ENCODE peak calls at places on chromosomes 16 and 17, in six cellular contexts. M is prostate gland, A is transverse colon, D is stomach, Z is suprapubic skin, X is body of pancreas. W is an unnamed sample. For H3K4me1, the result is how much of the 10 kb centered on the place peaks cover.

GRCh38 chr16:72905581-72905980 is 142.3 kb downstream of the ZFHX3 start:
- DNase-seq in D (no peak), Z (no peak), M (no peak), X (no peak), A (no peak), W (no peak)

GRCh38 chr17:2094891-2095535 is 40.1 kb downstream of the HIC1 start:
- DNase-seq in D (peak), A (peak), M (peak), Z (peak), X (peak), W (peak)

GRCh38 chr16:13936596-13937081 is 16.7 kb downstream of the ERCC4 start:
- DNase-seq in D (no peak), A (no peak), X (peak), Z (no peak), M (peak), W (peak)

GRCh38 chr17:49817993-49818392 is 29.5 kb downstream of the KAT7 start:
- DNase-seq in Z (no peak), X (no peak), A (no peak), M (no peak), D (no peak), W (no peak)

GRCh38 chr17:50015146-50015545 is 20.1 kb upstream of the DLX3 start:
- DNase-seq in A (no peak), M (no peak), Z (no peak), D (no peak), X (no peak), W (no peak)

GRCh38 chr16:47636501-47637090 is 175.5 kb downstream of the PHKB start:
- DNase-seq in M (no peak), Z (no peak), D (no peak), X (no peak), A (no peak), W (no peak)

GRCh38 chr16:13919330-13919682 is 648 bp upstream of the ERCC4 start:
- DNase-seq in M (peak), D (no peak), Z (no peak), X (peak), A (no peak), W (no peak)

GRCh38 chr17:33493566-33493965 is 200.5 kb upstream of the ASIC2 start:
- DNase-seq in A (no peak), Z (no peak), D (no peak), M (no peak), X (no peak), W (no peak)

GRCh38 chr17:73639926-73640325 is 4.3 kb downstream of the SDK2 start:
- DNase-seq in X (peak), A (peak), D (peak), Z (peak), M (peak), W (no peak)

GRCh38 chr17:41710472-41711090 is 1.6 kb upstream of the GAST start:
- DNase-seq in A (no peak), Z (no peak), X (peak), D (no peak), M (no peak), W (no peak)

GRCh38 chr17:79220715-79221291 is 146.2 kb downstream of the ENGASE start:
- DNase-seq in A (no peak), D (no peak), X (no peak), Z (no peak), M (no peak), W (no peak)

GRCh38 chr17:45410144-45411091 is 22.3 kb downstream of the ARHGAP27 start:
- DNase-seq in Z (no peak), M (no peak), A (peak), X (no peak), D (no peak), W (peak)

GRCh38 chr16:88065747-88066142 is 114.5 kb downstream of the BANP start:
- DNase-seq in M (no peak), X (no peak), A (no peak), Z (no peak), D (no peak), W (no peak)

GRCh38 chr16:88066680-88067529 is 115.7 kb downstream of the BANP start:
- DNase-seq in M (no peak), Z (no peak), X (peak), A (no peak), D (no peak), W (peak)

GRCh38 chr16:88066234-88066633 is 115.0 kb downstream of the BANP start:
- DNase-seq in Z (no peak), M (no peak), A (no peak), D (no peak), X (peak), W (no peak)

GRCh38 chr16:88064011-88064888 is 113.0 kb downstream of the BANP start:
- DNase-seq in X (no peak), A (no peak), D (no peak), Z (no peak), M (no peak), W (no peak)

GRCh38 chr16:88064889-88065746 is 113.9 kb downstream of the BANP start:
- DNase-seq in M (no peak), Z (no peak), A (no peak), X (no peak), D (no peak), W (no peak)
- H3K4me1 ChIP-seq in M (under half), Z (under half), A (under half), X (under half), D (under half), W (under half)

DNA sequence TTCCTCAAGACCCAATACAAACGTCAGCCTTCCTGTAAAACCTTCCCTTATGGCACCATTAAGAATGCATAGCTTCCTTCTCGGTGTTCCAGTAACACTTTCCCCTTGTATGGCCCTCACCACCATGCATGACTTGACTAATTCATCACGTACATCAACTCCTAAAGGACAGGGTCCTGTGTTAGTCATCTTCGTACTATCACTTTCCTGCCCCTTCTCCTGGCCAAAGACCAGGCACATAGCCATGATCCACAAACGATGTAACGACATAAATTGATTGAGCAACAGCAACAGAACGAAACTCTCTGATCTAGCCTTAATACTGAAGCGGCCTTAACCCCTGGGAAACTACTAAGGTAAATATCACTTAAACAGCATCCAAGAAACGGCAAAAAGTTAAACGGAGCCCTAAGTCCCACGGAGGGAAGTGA is 600 bp downstream of the PSMD12 start:
- DNase-seq in X (no peak), M (no peak), D (no peak), A (no peak), Z (no peak), W (no peak)
- TF ChIP-seq POLR2A in X (no peak), M (no peak), D (no peak), A (no peak), Z (no peak), W (no peak)

DNA sequence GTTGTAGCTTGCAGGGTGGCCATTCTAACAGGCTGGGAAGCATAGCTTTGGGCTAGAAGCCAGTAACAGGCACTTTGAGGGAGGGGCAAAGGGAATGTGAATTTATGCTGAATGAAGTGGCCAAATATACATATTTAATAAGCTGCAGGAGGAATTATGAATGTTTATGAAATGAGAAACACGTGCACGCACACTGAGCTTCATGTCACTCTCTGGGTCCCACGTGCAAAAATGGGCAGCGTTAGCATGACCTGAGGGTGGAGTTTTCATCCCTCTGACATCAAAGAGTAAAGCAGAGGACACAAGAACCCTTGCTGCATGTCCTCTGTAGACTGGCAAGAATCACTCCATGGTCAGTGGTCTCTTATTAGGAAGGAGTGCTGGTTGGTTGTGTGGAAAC is 337.0 kb downstream of the UTP18 start:
- DNase-seq in M (no peak), X (no peak), A (no peak), Z (no peak), D (no peak), W (no peak)
- H3K4me1 ChIP-seq in M (under half), X (under half), A (under half), Z (under half), D (under half), W (under half)

GRCh38 chr16:1057252-1057932 is 15.2 kb upstream of the SSTR5 start:
- DNase-seq in Z (no peak), M (peak), A (peak), D (peak), X (peak), W (no peak)
- TF ChIP-seq POLR2A in Z (no peak), M (no peak), A (no peak), D (no peak), X (no peak), W (no peak)

DNA sequence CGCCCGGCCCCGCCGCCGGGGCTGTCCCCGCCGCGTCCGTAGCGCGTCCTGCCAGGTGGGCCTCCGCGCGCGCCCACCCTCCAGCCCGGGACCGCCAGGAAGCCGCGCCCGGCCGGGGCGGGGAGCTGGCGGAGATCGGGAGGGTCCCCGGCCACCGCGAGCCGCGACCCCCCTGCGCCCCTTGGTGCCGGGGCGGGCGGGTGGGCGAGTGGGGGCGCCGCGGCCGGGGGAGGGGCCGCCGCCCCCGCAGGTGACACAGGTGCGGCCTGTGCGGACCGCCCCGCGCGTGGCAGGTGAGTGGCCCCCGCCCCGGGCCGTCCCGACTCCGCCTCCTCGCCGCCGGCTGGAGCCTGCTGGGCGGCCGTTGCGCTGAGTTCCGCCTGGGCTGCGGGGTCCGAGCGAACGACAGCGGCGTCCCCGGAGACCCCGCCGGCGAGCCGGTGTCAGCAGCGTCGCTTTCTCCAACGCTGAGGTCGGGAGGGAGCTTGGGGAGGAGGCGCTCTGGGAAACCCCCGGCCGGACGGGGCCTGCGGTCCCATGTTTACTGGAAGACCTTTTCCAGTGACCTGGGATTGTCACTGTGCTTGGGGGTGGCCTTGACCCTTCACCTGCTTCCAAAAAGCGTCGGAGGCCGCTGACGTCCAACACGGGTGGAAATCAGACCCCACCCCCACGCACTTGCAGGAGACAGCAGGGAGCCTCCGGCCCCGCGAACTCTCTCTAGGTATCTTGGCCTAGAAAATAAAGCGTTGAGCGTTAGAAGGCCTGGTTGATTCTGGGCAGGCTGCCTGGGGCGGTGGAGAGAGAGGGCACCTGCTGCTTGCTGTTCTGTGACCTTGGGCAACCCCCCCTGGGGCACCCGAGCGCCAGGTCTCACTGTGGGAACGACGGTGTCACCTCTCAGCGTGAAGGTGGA is 542 bp downstream of the KLHL36 start:
- DNase-seq in D (peak), Z (no peak), M (peak), A (peak), X (peak), W (peak)
- H3K4me1 ChIP-seq in D (under half), Z (under half), M (under half), A (under half), X (under half), W (under half)

GRCh38 chr17:65305116-65305515 is 167.9 kb downstream of the RGS9 start:
- DNase-seq in A (no peak), X (no peak), Z (no peak), M (no peak), D (no peak), W (no peak)
- TF ChIP-seq POLR2A in A (no peak), X (no peak), Z (no peak), M (no peak), D (no peak), W (no peak)

GRCh38 chr16:85571563-85571812 is 41.6 kb upstream of the GSE1 start:
- DNase-seq in Z (no peak), D (no peak), A (no peak), X (no peak), M (no peak), W (no peak)
- H3K4me1 ChIP-seq in Z (half or more), D (half or more), A (half or more), X (half or more), M (under half), W (under half)

GRCh38 chr17:7479389-7480192 is at the start of gene ZBTB4:
- DNase-seq in Z (no peak), M (peak), A (peak), D (peak), X (peak), W (no peak)

GRCh38 chr17:7477392-7478275 is 1.8 kb downstream of the ZBTB4 start:
- DNase-seq in A (peak), D (peak), X (peak), Z (no peak), M (no peak), W (no peak)

GRCh38 chr17:7476951-7477350 is 2.5 kb downstream of the ZBTB4 start:
- DNase-seq in X (no peak), M (no peak), Z (no peak), D (no peak), A (no peak), W (no peak)

GRCh38 chr17:7479139-7479388 is 367 bp downstream of the ZBTB4 start:
- DNase-seq in D (no peak), A (no peak), Z (no peak), X (no peak), M (no peak), W (no peak)

DNA sequence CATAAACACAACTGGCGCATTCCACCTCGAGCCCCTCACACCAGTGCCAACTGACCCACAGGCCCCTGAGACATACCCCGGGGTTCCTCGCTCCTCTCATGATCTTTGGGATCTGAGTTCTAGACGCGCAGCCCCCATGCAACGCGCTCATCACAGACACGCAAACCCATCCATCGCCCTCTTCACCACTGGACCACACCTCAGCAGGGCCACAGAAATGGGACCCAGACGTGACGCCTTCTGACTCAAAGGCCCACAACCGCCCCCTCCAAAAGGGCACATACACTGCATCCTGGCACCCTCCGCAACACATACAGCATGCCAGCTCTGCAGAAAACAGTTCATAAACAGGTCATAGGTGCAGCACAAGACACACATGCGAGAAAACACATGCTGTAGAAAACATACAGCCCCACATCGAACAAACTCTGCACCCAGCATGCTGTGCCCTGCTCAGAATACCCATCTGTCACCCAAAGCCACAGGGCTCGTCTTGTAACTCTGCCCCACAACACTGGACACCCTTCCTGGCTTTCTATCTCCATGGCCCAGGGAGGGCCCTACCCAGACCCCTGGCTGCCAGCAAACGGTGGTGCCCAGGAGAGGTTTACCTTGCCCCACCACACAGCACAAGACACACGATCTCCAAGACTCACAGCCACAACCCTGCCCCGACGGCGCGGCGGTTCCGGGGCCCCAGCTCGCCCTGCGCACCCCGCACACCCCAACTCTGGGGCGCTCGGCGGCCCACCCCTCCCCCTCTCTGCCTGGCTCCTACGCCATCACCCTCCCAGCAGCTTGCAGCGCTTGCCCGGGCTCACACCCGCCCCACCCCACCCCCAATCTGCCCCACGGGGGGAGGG is 924 bp downstream of the ZBTB4 start:
- DNase-seq in M (peak), A (peak), Z (no peak), X (peak), D (peak), W (no peak)
- TF ChIP-seq POLR2A in M (no peak), A (peak), Z (no peak), X (peak), D (no peak), W (no peak)

DNA sequence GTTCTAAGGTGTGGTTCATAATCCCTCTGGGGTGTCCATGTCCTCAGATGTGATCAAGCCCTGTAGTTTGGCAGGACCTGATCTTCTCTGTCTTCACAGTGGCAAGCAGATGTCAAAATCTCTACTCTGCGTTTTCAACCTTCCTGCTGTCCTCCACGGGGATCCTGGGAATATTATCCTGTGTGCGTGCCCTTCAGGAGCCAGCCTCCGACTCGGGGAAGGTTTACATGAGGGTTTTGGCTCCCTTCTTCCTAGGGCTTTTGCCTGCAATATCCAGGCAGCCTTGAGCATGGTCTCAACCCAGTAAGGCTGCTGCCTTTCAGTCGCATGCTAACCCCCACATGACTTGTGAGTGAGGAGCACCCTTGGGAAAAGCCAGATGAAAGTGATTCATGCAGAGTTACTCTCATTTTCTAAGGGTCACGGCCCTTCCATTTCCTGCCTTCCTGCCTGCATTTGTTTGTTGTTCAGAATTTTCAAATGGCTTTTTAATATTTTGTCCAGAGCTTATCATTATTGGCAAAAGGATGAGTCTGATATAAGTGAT is 202.2 kb upstream of the CHMP6 start:
- DNase-seq in Z (peak), X (no peak), M (no peak), D (no peak), A (no peak), W (no peak)
- H3K4me1 ChIP-seq in Z (under half), X (under half), M (under half), D (half or more), A (under half), W (under half)